ENCODE peak calls at places on chromosomes 3 and 15, in eight cellular contexts. C is stimulated activated CD4-positive, alpha-beta T cell treated with anti-CD3 and anti-CD28 coated beads, Interleukin-1b, Interleukin-23, amount 100 ng/mL, for 24 hours; Y is activated CD8-positive, alpha-beta T cell treated with anti-CD3 and anti-CD28 coated beads, Interleukin-2, amount 10 ng/mL, durations not matched to agents 7 days and 5 days; G is PC-9; O is hippocampal formation; S is left colon; E is GDM1; U is activated T-helper 2 cell treated with anti-CD3 and anti-CD28 coated beads, Interferon-gamma antibody, Interleukin-2, Interleukin-4, amounts not matched to agents 10 μg/mL and 5 μg/mL and 100 μg/mL, durations not matched to agents 14 hours and 24 hours and 36 hours. I is an unnamed sample.
A peak's percentile ranks its signal among the peaks of the same experiment; 100 is the strongest.

GRCh38 chr3:46925585-46925934 is 48.0 kb downstream of the PTH1R start:
- DNase-seq in C (no peak), Y (no peak), G (no peak), O (no peak), S (no peak), E (no peak), U (no peak), I (no peak)

GRCh38 chr3:101725192-101725889 is 927 bp downstream of the CEP97 start:
- DNase-seq in C (no peak), Y (peak; percentile 61), G (no peak), O (no peak), S (peak; percentile 66), E (no peak), U (peak; percentile 34), I (peak; percentile 56)

GRCh38 chr3:56291244-56291680 is 177.0 kb downstream of the ERC2 start:
- DNase-seq in C (no peak), Y (no peak), G (no peak), O (no peak), S (no peak), E (no peak), U (no peak), I (peak; percentile 26)

GRCh38 chr15:65133550-65134200 is at the start of gene PDCD7:
- DNase-seq in C (peak; percentile 54), Y (peak; percentile 93), G (peak; percentile 70), O (peak; percentile 89), S (peak; percentile 92), E (peak; percentile 84), U (peak; percentile 82), I (peak; percentile 87)

GRCh38 chr15:94387854-94388441 is 156.6 kb downstream of the MCTP2 start:
- DNase-seq in C (no peak), Y (peak; percentile 60), G (no peak), O (no peak), S (no peak), E (no peak), U (peak; percentile 24), I (peak; percentile 32)

GRCh38 chr3:73727117-73727802 is 102.5 kb upstream of the PDZRN3 start:
- DNase-seq in C (no peak), Y (no peak), G (no peak), O (peak; percentile 36), S (no peak), E (no peak), U (no peak), I (no peak)

GRCh38 chr15:84685304-84685703 is 27.3 kb upstream of the NMB start:
- DNase-seq in C (no peak), Y (no peak), G (peak; percentile 59), O (no peak), S (no peak), E (no peak), U (no peak), I (no peak)

GRCh38 chr3:98725352-98725751 is 37.8 kb upstream of the ST3GAL6 start:
- DNase-seq in C (no peak), Y (no peak), G (no peak), O (no peak), S (no peak), E (no peak), U (no peak), I (no peak)

GRCh38 chr3:52085883-52086282 is 29.5 kb upstream of the DUSP7 start:
- DNase-seq in C (no peak), Y (peak; percentile 51), G (no peak), O (no peak), S (no peak), E (peak; percentile 12), U (no peak), I (no peak)

GRCh38 chr3:67648701-67649100 is 5.7 kb downstream of the SUCLG2 start:
- DNase-seq in C (no peak), Y (no peak), G (no peak), O (no peak), S (no peak), E (no peak), U (no peak), I (no peak)

GRCh38 chr3:115092220-115092791 is 54.8 kb downstream of the ZBTB20 start:
- DNase-seq in C (no peak), Y (peak; percentile 70), G (peak; percentile 40), O (peak; percentile 94), S (peak; percentile 63), E (peak; percentile 60), U (peak; percentile 15), I (peak; percentile 61)

GRCh38 chr3:171982829-171983228 is 56.5 kb upstream of the FNDC3B start:
- DNase-seq in C (no peak), Y (no peak), G (peak; percentile 38), O (no peak), S (no peak), E (no peak), U (no peak), I (no peak)

GRCh38 chr3:187713504-187713903 is 11.1 kb upstream of the RTP2 start:
- DNase-seq in C (no peak), Y (peak; percentile 42), G (no peak), O (no peak), S (no peak), E (peak; percentile 31), U (no peak), I (peak; percentile 29)

GRCh38 chr3:172380632-172381031 is 67.6 kb downstream of the GHSR start:
- DNase-seq in C (no peak), Y (no peak), G (no peak), O (no peak), S (no peak), E (no peak), U (no peak), I (no peak)

GRCh38 chr15:55224892-55225291 is 28.2 kb upstream of the RSL24D1 start:
- DNase-seq in C (no peak), Y (no peak), G (no peak), O (no peak), S (no peak), E (no peak), U (no peak), I (no peak)

GRCh38 chr3:40924559-40925058 is 274.7 kb upstream of the CTNNB1 start:
- DNase-seq in C (no peak), Y (no peak), G (no peak), O (peak; percentile 21), S (no peak), E (no peak), U (no peak), I (no peak)

GRCh38 chr3:46372492-46373359 is 2.0 kb downstream of the CCR5 start:
- DNase-seq in C (no peak), Y (peak; percentile 68), G (no peak), O (peak; percentile 17), S (no peak), E (peak; percentile 43), U (peak; percentile 24), I (no peak)

GRCh38 chr3:129182390-129183180 is 1.1 kb downstream of the CNBP start:
- DNase-seq in C (no peak), Y (peak; percentile 57), G (no peak), O (no peak), S (no peak), E (no peak), U (no peak), I (peak; percentile 45)

GRCh38 chr3:42780892-42781700 is 8.0 kb upstream of the CCDC13 start:
- DNase-seq in C (no peak), Y (peak; percentile 63), G (no peak), O (peak; percentile 57), S (no peak), E (peak; percentile 61), U (no peak), I (no peak)

GRCh38 chr3:97823081-97823480 is 1.3 kb downstream of the CRYBG3 start:
- DNase-seq in C (no peak), Y (no peak), G (no peak), O (no peak), S (no peak), E (no peak), U (no peak), I (no peak)

GRCh38 chr15:37289109-37289765 is 188.9 kb upstream of the MEIS2 start:
- DNase-seq in C (no peak), Y (no peak), G (peak; percentile 5), O (no peak), S (no peak), E (peak; percentile 14), U (no peak), I (no peak)

GRCh38 chr3:144128117-144128892 is 156.7 kb downstream of the DIPK2A start:
- DNase-seq in C (no peak), Y (no peak), G (no peak), O (no peak), S (no peak), E (no peak), U (no peak), I (no peak)

GRCh38 chr15:78306176-78306774 is 6.9 kb upstream of the SKIC8 start:
- DNase-seq in C (no peak), Y (no peak), G (no peak), O (no peak), S (no peak), E (no peak), U (no peak), I (no peak)

GRCh38 chr15:52351206-52351907 is 55.8 kb upstream of the MYO5C start:
- DNase-seq in C (no peak), Y (no peak), G (no peak), O (no peak), S (no peak), E (no peak), U (no peak), I (no peak)

GRCh38 chr15:95025924-95026728 is 794.8 kb downstream of the MCTP2 start:
- DNase-seq in C (no peak), Y (peak; percentile 38), G (peak; percentile 24), O (no peak), S (peak; percentile 11), E (no peak), U (no peak), I (no peak)

GRCh38 chr3:53885239-53885638 is 3.3 kb upstream of the ACTR8 start:
- DNase-seq in C (no peak), Y (no peak), G (no peak), O (no peak), S (no peak), E (no peak), U (no peak), I (no peak)

GRCh38 chr3:129622418-129622872 is 16.0 kb upstream of the PLXND1 start:
- DNase-seq in C (no peak), Y (no peak), G (no peak), O (no peak), S (peak; percentile 21), E (no peak), U (no peak), I (no peak)

GRCh38 chr3:46926039-46926438 is 48.5 kb downstream of the PTH1R start:
- DNase-seq in C (no peak), Y (no peak), G (no peak), O (no peak), S (no peak), E (no peak), U (no peak), I (no peak)

GRCh38 chr15:36938764-36939163 is 161.6 kb downstream of the MEIS2 start:
- DNase-seq in C (no peak), Y (no peak), G (no peak), O (no peak), S (no peak), E (no peak), U (no peak), I (no peak)

GRCh38 chr15:38536201-38536676 is 28.4 kb downstream of the RASGRP1 start:
- DNase-seq in C (no peak), Y (peak; percentile 2), G (no peak), O (no peak), S (no peak), E (no peak), U (no peak), I (no peak)

GRCh38 chr3:57596495-57597239 is 477 bp downstream of the ARF4 start:
- DNase-seq in C (peak; percentile 11), Y (peak; percentile 75), G (peak; percentile 84), O (peak; percentile 33), S (peak; percentile 84), E (peak; percentile 35), U (peak; percentile 67), I (peak; percentile 77)

GRCh38 chr3:146077181-146077580 is 83.8 kb downstream of the PLOD2 start:
- DNase-seq in C (no peak), Y (no peak), G (no peak), O (no peak), S (no peak), E (no peak), U (no peak), I (no peak)

GRCh38 chr3:16329792-16330061 is 64.7 kb downstream of the OXNAD1 start:
- DNase-seq in C (no peak), Y (no peak), G (no peak), O (no peak), S (no peak), E (no peak), U (no peak), I (no peak)

GRCh38 chr3:25380222-25380739 is 47.8 kb upstream of the RARB start:
- DNase-seq in C (no peak), Y (no peak), G (no peak), O (no peak), S (no peak), E (no peak), U (no peak), I (no peak)